ENCODE peak calls at places on chromosomes 7 and 10, in four cellular contexts. O is esophagus muscularis mucosa, S is fibroblast of pulmonary artery, R is dorsolateral prefrontal cortex. B is an unnamed sample.

GRCh38 chr7:16850772-16851466 is 30.9 kb downstream of the AGR3 start:
- DNase-seq in S (no peak), O (no peak), R (no peak), B (no peak)

GRCh38 chr10:35765039-35765662 is 123.1 kb upstream of the FZD8 start:
- DNase-seq in O (no peak), R (peak; percentile 40), S (no peak), B (no peak)

GRCh38 chr10:75530337-75530736 is 98.9 kb downstream of the LRMDA start:
- DNase-seq in S (peak; percentile 35), O (no peak), R (no peak), B (peak; percentile 55)

GRCh38 chr10:34655286-34656170 is 159.6 kb downstream of the PARD3 start:
- DNase-seq in R (no peak), S (peak; percentile 86), O (no peak), B (peak; percentile 75)

GRCh38 chr7:27248911-27249723 is 6.5 kb downstream of the EVX1 start:
- DNase-seq in S (peak; percentile 76), R (no peak), O (peak; percentile 62), B (peak; percentile 83)

GRCh38 chr10:43362191-43362839 is 9.1 kb upstream of the FXYD4 start:
- DNase-seq in R (peak; percentile 95), O (peak; percentile 98), S (peak; percentile 92), B (peak; percentile 70)

GRCh38 chr10:33871557-33871956 is 537.1 kb upstream of the NRP1 start:
- DNase-seq in O (no peak), R (no peak), S (no peak), B (no peak)

GRCh38 chr7:151275813-151276577 is 27.5 kb upstream of the SMARCD3 start:
- DNase-seq in O (no peak), S (no peak), R (no peak), B (no peak)

GRCh38 chr10:37736120-37736519 is 121.3 kb downstream of the ZNF248 start:
- DNase-seq in R (no peak), S (no peak), O (no peak), B (no peak)

GRCh38 chr7:98996162-98996552 is 117.8 kb downstream of the TRRAP start:
- DNase-seq in S (no peak), O (no peak), R (no peak), B (no peak)

DNA sequence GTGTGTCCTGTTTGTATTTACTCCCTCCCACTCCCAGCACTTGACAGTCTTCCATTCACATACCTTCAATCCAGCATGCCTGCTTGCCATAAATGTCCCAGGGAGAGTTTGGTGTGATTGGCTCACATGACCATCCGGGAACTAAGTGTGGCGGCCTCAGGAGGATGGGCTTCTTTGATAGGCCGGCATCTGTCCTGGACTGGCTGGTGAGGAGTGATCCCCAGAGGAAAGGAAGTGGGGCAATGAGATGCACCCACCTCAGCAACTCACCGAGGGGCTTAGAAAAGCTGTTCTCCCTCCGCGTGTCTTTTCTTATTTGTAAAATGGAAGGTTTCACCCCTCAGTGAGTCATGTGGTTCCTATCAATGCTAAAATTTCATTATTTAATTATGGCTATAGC is 14.9 kb upstream of the EBF3 start:
- DNase-seq in S (no peak), O (peak; percentile 83), R (no peak), B (no peak)
- TF ChIP-seq CTCF in S (no peak), O (no peak), R (no peak), B (no peak)

GRCh38 chr10:48614481-48615383 is 9.9 kb upstream of the ARHGAP22 start:
- DNase-seq in R (no peak), S (peak; percentile 57), O (no peak), B (peak; percentile 93)
- H3K4me3 ChIP-seq in R (no peak overlapping the region), S (no peak overlapping the region), O (no peak overlapping the region), B (no peak overlapping the region)

DNA sequence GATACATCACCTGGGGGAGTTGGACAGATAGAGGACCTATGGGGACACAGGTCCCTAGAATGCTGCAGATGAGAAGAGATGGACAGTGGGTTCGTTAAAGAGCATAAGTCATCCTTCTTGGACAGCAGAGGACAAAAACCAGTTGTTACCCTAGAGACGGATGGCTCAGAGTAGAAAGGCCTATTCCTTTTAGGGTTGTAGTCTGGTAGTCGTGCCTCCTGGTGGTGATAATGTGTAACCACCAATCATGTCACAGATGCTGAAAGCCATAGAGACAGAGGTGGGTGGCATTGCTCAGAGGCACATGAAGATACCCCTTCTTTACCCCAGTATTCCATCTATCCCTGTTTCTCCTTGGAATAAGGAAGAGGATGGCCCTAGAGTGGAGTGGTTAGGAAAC is 554.6 kb downstream of the SORCS1 start:
- DNase-seq in O (peak; percentile 72), R (no peak), S (peak; percentile 10), B (no peak)
- TF ChIP-seq CTCF in O (no peak), R (peak; percentile 8), S (peak; percentile 27), B (peak; percentile 16)

GRCh38 chr10:18665815-18666558 is 6.8 kb downstream of the ARL5B start:
- DNase-seq in S (no peak), R (no peak), O (no peak), B (peak; percentile 17)
- H3K4me3 ChIP-seq in S (no peak overlapping the region), R (no peak overlapping the region), O (no peak overlapping the region), B (no peak overlapping the region)

DNA sequence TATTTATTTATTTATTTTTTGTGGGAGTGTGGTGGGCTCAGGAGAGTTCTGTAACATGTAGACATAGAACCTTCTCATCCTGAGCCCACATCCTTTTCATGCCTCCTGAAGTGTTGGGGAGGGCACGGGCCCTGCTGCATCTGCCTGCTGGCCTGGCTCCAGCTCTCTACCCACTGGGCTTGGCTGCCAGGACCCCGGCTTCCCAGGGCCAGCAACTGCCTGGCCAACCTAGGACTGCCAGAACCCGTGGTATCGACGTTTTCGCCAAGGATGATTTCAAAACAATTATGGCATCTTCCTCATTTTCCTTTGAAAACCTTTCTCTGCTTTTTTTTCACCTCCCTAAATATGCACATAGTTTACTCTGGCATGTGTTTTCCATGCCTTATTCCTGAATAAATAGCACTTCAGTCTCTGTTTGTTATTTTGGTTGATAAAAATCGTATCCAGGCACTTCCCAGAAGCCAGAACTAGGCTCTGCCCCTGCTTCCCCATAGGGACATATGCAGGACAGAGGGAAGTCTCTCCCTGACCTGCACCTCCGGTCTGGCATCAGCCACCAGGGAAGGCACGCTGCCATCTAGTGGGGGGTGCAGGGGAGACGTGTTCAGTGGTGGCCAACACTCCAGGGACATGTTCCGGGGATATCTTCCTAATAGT is 31.0 kb upstream of the ANTXRL start:
- DNase-seq in S (peak; percentile 20), O (peak; percentile 91), R (peak; percentile 56), B (peak; percentile 24)
- TF ChIP-seq CTCF in S (peak; percentile 30), O (peak; percentile 30), R (peak; percentile 53), B (peak; percentile 25)

DNA sequence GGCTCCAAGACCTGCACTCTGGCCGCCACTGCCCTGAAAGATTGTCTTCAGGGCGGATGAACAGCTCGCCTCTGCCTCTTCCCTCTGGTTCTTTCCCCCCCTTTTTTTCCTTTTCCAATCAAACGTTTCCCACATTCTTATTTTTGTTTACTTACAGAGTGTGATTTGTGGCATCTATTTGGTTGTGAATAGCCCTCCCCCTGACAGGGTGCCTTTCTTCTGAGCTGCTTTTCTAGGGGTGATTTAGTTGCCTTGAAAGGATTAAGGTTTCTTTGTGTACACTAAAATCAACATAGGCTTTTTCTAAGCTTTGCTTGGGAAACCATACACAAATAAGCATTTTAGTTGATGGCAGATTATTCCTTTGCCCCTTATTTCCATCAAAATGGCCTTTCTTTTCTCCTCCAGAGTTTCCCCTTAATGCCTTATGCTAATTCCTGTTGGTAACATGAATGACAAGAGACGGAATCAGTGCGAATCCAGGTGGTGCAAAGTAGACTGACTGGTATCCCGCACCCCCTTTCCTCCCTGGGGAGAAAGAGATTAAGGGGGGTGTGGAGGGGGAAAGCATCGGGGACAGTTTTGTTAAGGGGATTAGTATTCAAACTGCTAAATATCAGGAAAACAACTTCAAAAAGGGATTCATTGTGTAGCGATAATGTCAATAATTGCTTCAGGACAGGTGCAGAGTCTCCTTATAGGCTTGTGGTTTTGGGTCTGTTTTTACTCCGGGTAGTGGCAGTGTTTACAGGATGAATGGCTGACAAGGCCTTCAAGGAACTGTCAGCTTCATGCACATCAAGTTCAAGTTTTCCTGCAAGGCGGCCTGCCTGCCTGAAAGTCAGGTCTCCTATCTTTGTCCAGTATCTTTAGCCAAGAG is 431.6 kb upstream of the GALNT17 start:
- DNase-seq in R (no peak), O (no peak), S (no peak), B (no peak)
- H3K4me3 ChIP-seq in R (no peak overlapping the region), O (no peak overlapping the region), S (no peak overlapping the region), B (no peak overlapping the region)